ENCODE peak calls at places on chromosomes 3 and 15, in four cellular contexts. M is MV-4-11, R is posterior cingulate gyrus, N is OCI-LY7. L is an unnamed sample.

GRCh38 chr3:138042043-138042442 is 32.1 kb downstream of the CLDN18 start:
- DNase-seq in N (no peak), M (no peak), R (no peak), L (no peak)

GRCh38 chr3:133117342-133117741 is 79.2 kb downstream of the TMEM108 start:
- DNase-seq in N (no peak), M (no peak), R (no peak), L (peak; percentile 33)

GRCh38 chr15:69394556-69395282 is 19.4 kb upstream of the KIF23 start:
- DNase-seq in N (peak; percentile 83), M (peak; percentile 83), R (peak; percentile 98), L (peak; percentile 75)

GRCh38 chr3:61521229-61521628 is 40.1 kb upstream of the PTPRG start:
- DNase-seq in N (no peak), M (no peak), R (no peak), L (no peak)

GRCh38 chr3:2211568-2211967 is 112.9 kb downstream of the CNTN4 start:
- DNase-seq in N (no peak), R (no peak), M (no peak), L (no peak)

GRCh38 chr3:141330718-141331369 is 37.5 kb upstream of the ZBTB38 start:
- DNase-seq in R (no peak), N (no peak), M (peak; percentile 76), L (no peak)

GRCh38 chr15:93646193-93646592 is 557.2 kb upstream of the RGMA start:
- DNase-seq in M (no peak), R (no peak), N (no peak), L (no peak)

GRCh38 chr3:169596126-169596525 is 67.4 kb downstream of the MECOM start:
- DNase-seq in R (no peak), M (no peak), N (no peak), L (no peak)